ENCODE peak calls at places on chromosomes 3 and 15, in eight cellular contexts. J, N, H, G, R, L, E and P are unnamed samples.

GRCh38 chr15:75727031-75727531 is 14.4 kb upstream of the CSPG4 start:
- DNase-seq in J (peak), N (no peak), H (no peak), G (no peak), R (no peak), L (peak), E (no peak), P (no peak)

GRCh38 chr15:58840048-58840447 is 68.9 kb downstream of the MINDY2 start:
- DNase-seq in J (no peak), N (no peak), H (no peak), G (no peak), R (no peak), L (no peak), E (no peak), P (no peak)

GRCh38 chr15:68644088-68644904 is 65.5 kb downstream of the CORO2B start:
- DNase-seq in J (no peak), N (no peak), H (no peak), G (no peak), R (no peak), L (no peak), E (peak), P (no peak)

GRCh38 chr15:79943820-79944219 is 27.2 kb downstream of the BCL2A1 start:
- DNase-seq in J (no peak), N (no peak), H (no peak), G (no peak), R (no peak), L (no peak), E (peak), P (no peak)

GRCh38 chr3:146020969-146021368 is 140.0 kb downstream of the PLOD2 start:
- DNase-seq in J (no peak), N (no peak), H (no peak), G (no peak), R (no peak), L (no peak), E (no peak), P (no peak)

GRCh38 chr15:24269166-24269571 is 406.4 kb upstream of the NPAP1 start:
- DNase-seq in J (no peak), N (no peak), H (no peak), G (no peak), R (no peak), L (no peak), E (no peak), P (no peak)

GRCh38 chr3:142104763-142105162 is 44.6 kb downstream of the TFDP2 start:
- DNase-seq in J (no peak), N (no peak), H (no peak), G (no peak), R (no peak), L (no peak), E (no peak), P (no peak)

GRCh38 chr3:177146646-177147045 is 50.6 kb downstream of the TBL1XR1 start:
- DNase-seq in J (no peak), N (no peak), H (no peak), G (no peak), R (no peak), L (no peak), E (no peak), P (no peak)

GRCh38 chr3:10508235-10508618 is 2.8 kb upstream of the ATP2B2 start:
- DNase-seq in J (no peak), N (no peak), H (no peak), G (no peak), R (no peak), L (no peak), E (no peak), P (no peak)

GRCh38 chr15:58462547-58462946 is 30.8 kb downstream of the LIPC start:
- DNase-seq in J (no peak), N (no peak), H (no peak), G (no peak), R (no peak), L (no peak), E (no peak), P (no peak)

GRCh38 chr3:141877911-141878310 is 1.5 kb downstream of the ATP1B3 start:
- DNase-seq in J (no peak), N (no peak), H (no peak), G (no peak), R (no peak), L (no peak), E (no peak), P (no peak)

GRCh38 chr15:97174886-97175540 is 785.5 kb upstream of the ARRDC4 start:
- DNase-seq in J (no peak), N (no peak), H (no peak), G (no peak), R (no peak), L (no peak), E (no peak), P (no peak)

GRCh38 chr15:77014137-77015081 is 19.5 kb downstream of the PSTPIP1 start:
- DNase-seq in J (peak), N (no peak), H (no peak), G (no peak), R (no peak), L (no peak), E (no peak), P (no peak)

GRCh38 chr15:26146162-26146561 is 283.0 kb upstream of the ATP10A start:
- DNase-seq in J (no peak), N (no peak), H (no peak), G (no peak), R (no peak), L (no peak), E (no peak), P (no peak)

GRCh38 chr3:117962750-117963149 is 1071.9 kb downstream of the IGSF11 start:
- DNase-seq in J (no peak), N (no peak), H (no peak), G (no peak), R (no peak), L (no peak), E (peak), P (no peak)

GRCh38 chr3:171168551-171168950 is 142.0 kb upstream of the SLC2A2 start:
- DNase-seq in J (no peak), N (no peak), H (no peak), G (no peak), R (no peak), L (no peak), E (no peak), P (no peak)

GRCh38 chr3:56800373-56801150 is 1.2 kb downstream of the ARHGEF3 start:
- DNase-seq in J (peak), N (no peak), H (peak), G (no peak), R (peak), L (no peak), E (no peak), P (peak)

GRCh38 chr3:155512175-155512866 is 218.8 kb upstream of the STRIT1 start:
- DNase-seq in J (no peak), N (no peak), H (no peak), G (no peak), R (no peak), L (no peak), E (no peak), P (no peak)

GRCh38 chr3:150760431-150761200 is 2.4 kb downstream of the SIAH2 start:
- DNase-seq in J (no peak), N (no peak), H (peak), G (no peak), R (no peak), L (no peak), E (no peak), P (no peak)

GRCh38 chr3:157301755-157302154 is 134.9 kb upstream of the PTX3 start:
- DNase-seq in J (no peak), N (no peak), H (no peak), G (no peak), R (no peak), L (no peak), E (no peak), P (no peak)

GRCh38 chr15:33104276-33104675 is 90.2 kb downstream of the FMN1 start:
- DNase-seq in J (no peak), N (no peak), H (peak), G (no peak), R (no peak), L (no peak), E (no peak), P (no peak)

GRCh38 chr3:101310580-101311375 is 9.6 kb downstream of the IMPG2 start:
- DNase-seq in J (no peak), N (no peak), H (no peak), G (no peak), R (peak), L (no peak), E (peak), P (no peak)

GRCh38 chr15:68313501-68314390 is 36.2 kb downstream of the FEM1B start:
- DNase-seq in J (no peak), N (no peak), H (no peak), G (no peak), R (peak), L (no peak), E (no peak), P (no peak)

DNA sequence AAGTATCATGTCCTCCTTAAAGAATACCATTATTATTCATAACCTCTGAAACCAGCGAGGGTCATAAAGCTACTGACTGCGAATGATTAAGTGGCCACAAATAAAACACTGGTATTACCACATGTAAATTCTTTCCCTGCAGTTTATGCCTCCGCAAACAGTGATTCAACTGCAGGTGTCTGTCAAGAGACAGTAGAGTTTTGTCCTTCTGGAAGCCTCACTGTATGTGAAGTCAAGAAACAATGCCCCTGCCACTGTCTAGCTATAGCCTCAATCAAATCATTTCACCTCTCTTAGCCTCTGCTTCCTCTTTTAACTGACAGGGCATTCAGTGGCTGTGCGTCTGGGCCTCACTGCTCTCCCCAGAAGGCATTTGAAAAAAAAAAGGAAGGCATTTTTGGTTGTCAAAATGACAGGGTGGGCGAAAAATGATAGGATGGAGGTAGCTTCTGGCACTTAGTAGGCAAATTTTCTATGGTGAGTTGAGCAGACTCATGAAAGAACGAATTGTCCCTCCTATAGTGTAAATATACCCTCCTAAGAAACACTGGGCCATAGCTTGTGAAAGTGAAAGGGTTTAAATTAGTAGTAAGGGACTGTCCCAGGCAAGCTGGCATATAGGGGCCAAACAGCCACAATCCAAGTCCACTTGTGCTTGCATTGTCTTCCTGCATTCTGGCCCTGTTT is 66.7 kb downstream of the FILIP1L start:
- DNase-seq in J (no peak), N (no peak), H (no peak), G (no peak), R (no peak), L (no peak), E (peak), P (no peak)
- H3K27ac ChIP-seq in J (peak), N (no peak), H (no peak), G (peak), R (peak), L (peak), E (peak), P (peak)

GRCh38 chr15:40325700-40326099 is 2.2 kb downstream of the INAFM2 start:
- DNase-seq in J (no peak), N (no peak), H (no peak), G (no peak), R (no peak), L (no peak), E (no peak), P (no peak)
- H3K27ac ChIP-seq in J (peak), N (peak), H (no peak), G (peak), R (peak), L (no peak), E (no peak), P (no peak)

GRCh38 chr3:112002458-112002971 is 3.8 kb downstream of the TAGLN3 start:
- DNase-seq in J (no peak), N (no peak), H (no peak), G (no peak), R (no peak), L (no peak), E (no peak), P (no peak)

GRCh38 chr3:112004664-112005063 is 5.9 kb downstream of the TAGLN3 start:
- DNase-seq in J (no peak), N (no peak), H (no peak), G (no peak), R (no peak), L (no peak), E (no peak), P (no peak)

GRCh38 chr3:112004187-112004586 is 5.5 kb downstream of the TAGLN3 start:
- DNase-seq in J (no peak), N (no peak), H (no peak), G (no peak), R (no peak), L (no peak), E (no peak), P (no peak)

GRCh38 chr3:112005091-112005672 is 6.5 kb downstream of the TAGLN3 start:
- DNase-seq in J (no peak), N (no peak), H (no peak), G (no peak), R (no peak), L (no peak), E (no peak), P (no peak)

GRCh38 chr3:112003321-112004080 is 4.8 kb downstream of the TAGLN3 start:
- DNase-seq in J (no peak), N (no peak), H (no peak), G (no peak), R (no peak), L (no peak), E (no peak), P (no peak)
- H3K27ac ChIP-seq in J (no peak), N (no peak), H (no peak), G (no peak), R (no peak), L (no peak), E (no peak), P (no peak)

GRCh38 chr15:64894395-64895056 is 17.2 kb upstream of the ANKDD1A start:
- DNase-seq in J (peak), N (no peak), H (peak), G (peak), R (no peak), L (no peak), E (no peak), P (no peak)
- H3K27ac ChIP-seq in J (peak), N (peak), H (peak), G (peak), R (peak), L (peak), E (peak), P (peak)

GRCh38 chr3:50156549-50156948 is 1.4 kb downstream of the SEMA3F start:
- DNase-seq in J (peak), N (no peak), H (no peak), G (no peak), R (no peak), L (no peak), E (no peak), P (no peak)
- H3K27ac ChIP-seq in J (peak), N (no peak), H (no peak), G (peak), R (no peak), L (no peak), E (no peak), P (no peak)